ENCODE peak calls at places on chromosomes 16 and 17, in ten cellular contexts. J is astrocyte of the spinal cord, C is IMR-90, Q is AG10803, G is AG09309, Z is mammary epithelial cell, T is cardiac fibroblast, A is tibial nerve, Y is mucosa of descending colon, M is bronchial epithelial cell. H is an unnamed sample.
A peak's percentile ranks its signal among the peaks of the same experiment; 100 is the strongest.

GRCh38 chr16:23905027-23905426 is 69.2 kb downstream of the PRKCB start:
- DNase-seq in Y (no peak), M (peak; percentile 50), J (peak; percentile 26), Q (peak; percentile 86), A (no peak), T (peak; percentile 5), Z (peak; percentile 66), C (peak; percentile 70), G (peak; percentile 8), H (no peak)

GRCh38 chr17:74176546-74177001 is 26.9 kb upstream of the RPL38 start:
- DNase-seq in C (peak; percentile 48), M (peak; percentile 49), G (peak; percentile 16), Q (peak; percentile 57), J (peak; percentile 57), Y (no peak), Z (peak; percentile 52), A (peak; percentile 30), T (peak; percentile 70), H (no peak)

GRCh38 chr17:45135978-45136791 is 698 bp downstream of the ACBD4 start:
- DNase-seq in C (no peak), A (no peak), T (no peak), G (no peak), Y (no peak), J (no peak), Z (no peak), M (no peak), Q (no peak), H (no peak)

GRCh38 chr17:47188266-47188665 is 829 bp downstream of the CDC27 start:
- DNase-seq in J (peak; percentile 59), Z (peak; percentile 39), G (no peak), Q (peak; percentile 57), C (peak; percentile 73), A (no peak), M (peak; percentile 45), Y (no peak), T (peak; percentile 62), H (no peak)

GRCh38 chr17:17156107-17156506 is 50.0 kb downstream of the PLD6 start:
- DNase-seq in G (no peak), T (peak; percentile 68), C (peak; percentile 86), Q (peak; percentile 75), Z (peak; percentile 82), J (peak; percentile 77), Y (no peak), M (peak; percentile 92), A (no peak), H (peak; percentile 34)

GRCh38 chr17:14803781-14804180 is 461.3 kb downstream of the PMP22 start:
- DNase-seq in Z (no peak), T (peak; percentile 71), C (no peak), J (no peak), Q (peak; percentile 78), G (peak; percentile 37), M (no peak), Y (no peak), A (no peak), H (no peak)

GRCh38 chr16:80150978-80151705 is 389.7 kb upstream of the DYNLRB2 start:
- DNase-seq in G (peak; percentile 73), M (no peak), Z (no peak), A (no peak), J (peak; percentile 55), C (peak; percentile 51), Y (no peak), Q (peak; percentile 90), T (no peak), H (no peak)

GRCh38 chr17:39753514-39754160 is 15.9 kb downstream of the GRB7 start:
- DNase-seq in Q (no peak), Z (no peak), A (no peak), T (no peak), C (no peak), M (no peak), G (no peak), J (no peak), Y (no peak), H (no peak)

GRCh38 chr16:47460755-47461597 is at the start of the genes ITFG1 and PHKB:
- DNase-seq in A (peak; percentile 87), Q (peak; percentile 92), M (peak; percentile 77), Z (peak; percentile 94), Y (peak; percentile 95), G (peak; percentile 60), T (peak; percentile 94), C (peak; percentile 90), J (peak; percentile 95), H (peak; percentile 98)

GRCh38 chr17:81492202-81492601 is 20.4 kb downstream of the ACTG1 start:
- DNase-seq in G (no peak), Z (no peak), Y (no peak), T (no peak), C (no peak), A (no peak), Q (no peak), M (no peak), J (no peak), H (no peak)

GRCh38 chr16:995087-995486 is 13.5 kb downstream of the SOX8 start:
- DNase-seq in J (peak; percentile 46), C (peak; percentile 24), T (peak; percentile 50), A (no peak), M (no peak), Y (no peak), G (no peak), Z (peak; percentile 53), Q (peak; percentile 37), H (no peak)

GRCh38 chr16:74035816-74036215 is 260.8 kb upstream of the PSMD7 start:
- DNase-seq in J (no peak), Z (no peak), Q (peak; percentile 2), Y (no peak), G (no peak), T (peak; percentile 1), C (peak; percentile 2), M (peak; percentile 7), A (no peak), H (no peak)
- TF ChIP-seq CTCF in J (peak; percentile 9), Z (peak; percentile 39), Q (peak; percentile 35), Y (no peak), G (peak; percentile 17), T (peak; percentile 24), C (peak; percentile 8), M (no peak), A (no peak), H (no peak)

GRCh38 chr17:68495081-68495480 is 17.1 kb upstream of the PRKAR1A start:
- DNase-seq in M (no peak), C (no peak), G (no peak), J (no peak), Z (no peak), A (no peak), T (no peak), Q (no peak), Y (no peak), H (no peak)
- H3K4me3 ChIP-seq in M (no peak overlapping the region), C (no peak overlapping the region), G (no peak overlapping the region), J (no peak overlapping the region), Z (no peak overlapping the region), A (no peak overlapping the region), T (no peak overlapping the region), Q (no peak overlapping the region), Y (no peak overlapping the region), H (no peak overlapping the region)

GRCh38 chr16:10031473-10031872 is 150.8 kb downstream of the GRIN2A start:
- DNase-seq in T (no peak), C (no peak), Q (peak; percentile 13), M (no peak), G (no peak), J (peak; percentile 2), A (no peak), Z (no peak), Y (no peak), H (no peak)
- TF ChIP-seq CTCF in T (no peak), C (no peak), Q (peak; percentile 69), M (no peak), G (peak; percentile 45), J (peak; percentile 63), A (no peak), Z (peak; percentile 28), Y (no peak), H (no peak)

GRCh38 chr17:75976175-75976848 is 2.7 kb downstream of the ACOX1 start:
- DNase-seq in G (no peak), Y (no peak), Q (peak; percentile 40), Z (no peak), T (no peak), A (no peak), C (peak; percentile 23), M (no peak), J (no peak), H (no peak)

GRCh38 chr17:75979705-75980187 is 706 bp downstream of the TEN1 start:
- DNase-seq in G (no peak), C (peak; percentile 79), M (peak; percentile 66), A (no peak), T (no peak), Y (no peak), Q (peak; percentile 83), J (no peak), Z (no peak), H (no peak)

GRCh38 chr17:75978938-75979704 is at the start of the genes ACOX1 and TEN1:
- DNase-seq in J (peak; percentile 97), Y (peak; percentile 99), M (peak; percentile 84), A (peak; percentile 98), Z (peak; percentile 94), G (peak; percentile 87), T (peak; percentile 98), Q (peak; percentile 97), C (peak; percentile 95), H (peak; percentile 98)

GRCh38 chr17:75980188-75981018 is 1.4 kb downstream of the TEN1 start:
- DNase-seq in Y (no peak), M (no peak), T (no peak), J (no peak), C (no peak), A (no peak), G (no peak), Q (peak; percentile 24), Z (no peak), H (no peak)

DNA sequence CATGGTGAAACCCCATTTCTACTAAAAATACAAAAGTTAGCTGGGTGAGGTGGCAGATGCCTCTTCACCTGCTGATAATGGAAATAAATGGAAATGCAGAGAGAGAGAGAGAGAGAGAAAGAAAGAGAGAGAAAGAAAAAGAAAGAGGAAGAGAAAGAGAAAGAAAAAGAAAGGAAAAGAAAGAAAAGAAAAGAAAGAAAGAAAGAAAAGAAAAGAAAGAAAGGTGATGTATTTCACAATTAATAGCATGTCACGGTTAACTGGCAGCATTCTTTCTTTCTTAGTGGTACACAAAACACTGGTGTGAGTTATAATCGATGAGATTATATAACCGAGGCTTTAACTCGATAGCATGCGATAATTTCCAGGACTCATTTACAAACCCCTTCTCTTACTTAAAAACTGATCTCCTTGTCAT is 3.2 kb downstream of the ACOX1 start:
- DNase-seq in C (no peak), T (no peak), Q (no peak), A (no peak), Z (no peak), Y (no peak), J (no peak), M (no peak), G (no peak), H (no peak)
- H3K4me3 ChIP-seq in C (no peak overlapping the region), T (no peak overlapping the region), Q (peak overlapping the region; percentile 18), A (no peak overlapping the region), Z (no peak overlapping the region), Y (no peak overlapping the region), J (no peak overlapping the region), M (no peak overlapping the region), G (no peak overlapping the region), H (no peak overlapping the region)

GRCh38 chr16:71441348-71441781 is 489 bp downstream of the TLE7 start:
- DNase-seq in J (no peak), Y (no peak), M (no peak), A (no peak), Q (no peak), Z (no peak), G (no peak), T (no peak), C (no peak), H (no peak)
- TF ChIP-seq CTCF in J (peak; percentile 31), Y (peak; percentile 7), M (peak; percentile 20), A (no peak), Q (peak; percentile 15), Z (peak; percentile 20), G (peak; percentile 14), T (peak; percentile 17), C (peak; percentile 25), H (no peak)

H was measured in lower leg skin.